ENCODE peak calls at places on chromosomes 4 and X, in nine cellular contexts. One of them, this sample, is unnamed.

GRCh38 chr4:60314367-60314766 is 885.8 kb upstream of the ADGRL3 start:
- DNase-seq in stimulated activated CD4-positive, alpha-beta T cell treated with anti-CD3 and anti-CD28 coated beads, Interleukin-12 subunit alpha, Interleukin-12 subunit beta, amount 100 ng/mL, for 24 hours: no peak
- DNase-seq in activated naive CD4-positive, alpha-beta T cell treated with anti-CD3 and anti-CD28 coated beads for 36 hours: no peak
- DNase-seq in Caco-2: no peak
- DNase-seq in bronchial epithelial cell: no peak
- DNase-seq in T-helper 9 cell: no peak
- DNase-seq in AG10803: no peak
- DNase-seq in activated CD8-positive, alpha-beta memory T cell treated with anti-CD3 and anti-CD28 coated beads for 1 hour: no peak
- DNase-seq in fibroblast of mammary gland: peak; percentile 0
- DNase-seq in this sample: no peak

GRCh38 chr4:129046055-129046959 is 47.0 kb downstream of the SCLT1 start:
- DNase-seq in T-helper 9 cell: no peak
- DNase-seq in bronchial epithelial cell: peak; percentile 12
- DNase-seq in Caco-2: no peak
- DNase-seq in activated CD8-positive, alpha-beta memory T cell treated with anti-CD3 and anti-CD28 coated beads for 1 hour: no peak
- DNase-seq in AG10803: no peak
- DNase-seq in fibroblast of mammary gland: no peak
- DNase-seq in stimulated activated CD4-positive, alpha-beta T cell treated with anti-CD3 and anti-CD28 coated beads, Interleukin-12 subunit alpha, Interleukin-12 subunit beta, amount 100 ng/mL, for 24 hours: no peak
- DNase-seq in activated naive CD4-positive, alpha-beta T cell treated with anti-CD3 and anti-CD28 coated beads for 36 hours: no peak
- DNase-seq in this sample: no peak

GRCh38 chr4:169723207-169723606 is 34.5 kb downstream of the HPF1 start:
- DNase-seq in AG10803: peak; percentile 6
- DNase-seq in stimulated activated CD4-positive, alpha-beta T cell treated with anti-CD3 and anti-CD28 coated beads, Interleukin-12 subunit alpha, Interleukin-12 subunit beta, amount 100 ng/mL, for 24 hours: no peak
- DNase-seq in activated CD8-positive, alpha-beta memory T cell treated with anti-CD3 and anti-CD28 coated beads for 1 hour: no peak
- DNase-seq in T-helper 9 cell: no peak
- DNase-seq in fibroblast of mammary gland: peak; percentile 28
- DNase-seq in Caco-2: peak; percentile 39
- DNase-seq in bronchial epithelial cell: no peak
- DNase-seq in activated naive CD4-positive, alpha-beta T cell treated with anti-CD3 and anti-CD28 coated beads for 36 hours: peak; percentile 37
- DNase-seq in this sample: no peak

GRCh38 chrX:3493605-3494004 is 147.2 kb upstream of the MXRA5 start:
- DNase-seq in Caco-2: no peak
- DNase-seq in AG10803: no peak
- DNase-seq in fibroblast of mammary gland: no peak
- DNase-seq in T-helper 9 cell: no peak
- DNase-seq in activated naive CD4-positive, alpha-beta T cell treated with anti-CD3 and anti-CD28 coated beads for 36 hours: no peak
- DNase-seq in stimulated activated CD4-positive, alpha-beta T cell treated with anti-CD3 and anti-CD28 coated beads, Interleukin-12 subunit alpha, Interleukin-12 subunit beta, amount 100 ng/mL, for 24 hours: no peak
- DNase-seq in bronchial epithelial cell: no peak
- DNase-seq in activated CD8-positive, alpha-beta memory T cell treated with anti-CD3 and anti-CD28 coated beads for 1 hour: no peak
- DNase-seq in this sample: no peak

GRCh38 chrX:65677954-65678469 is 10.6 kb downstream of the MSN start:
- DNase-seq in bronchial epithelial cell: peak; percentile 91
- DNase-seq in Caco-2: no peak
- DNase-seq in activated CD8-positive, alpha-beta memory T cell treated with anti-CD3 and anti-CD28 coated beads for 1 hour: no peak
- DNase-seq in AG10803: peak; percentile 88
- DNase-seq in stimulated activated CD4-positive, alpha-beta T cell treated with anti-CD3 and anti-CD28 coated beads, Interleukin-12 subunit alpha, Interleukin-12 subunit beta, amount 100 ng/mL, for 24 hours: no peak
- DNase-seq in fibroblast of mammary gland: peak; percentile 93
- DNase-seq in activated naive CD4-positive, alpha-beta T cell treated with anti-CD3 and anti-CD28 coated beads for 36 hours: no peak
- DNase-seq in T-helper 9 cell: no peak
- DNase-seq in this sample: no peak

GRCh38 chr4:185504098-185505047 is 30.9 kb downstream of the PDLIM3 start:
- DNase-seq in AG10803: no peak
- DNase-seq in activated CD8-positive, alpha-beta memory T cell treated with anti-CD3 and anti-CD28 coated beads for 1 hour: no peak
- DNase-seq in activated naive CD4-positive, alpha-beta T cell treated with anti-CD3 and anti-CD28 coated beads for 36 hours: no peak
- DNase-seq in Caco-2: peak; percentile 85
- DNase-seq in stimulated activated CD4-positive, alpha-beta T cell treated with anti-CD3 and anti-CD28 coated beads, Interleukin-12 subunit alpha, Interleukin-12 subunit beta, amount 100 ng/mL, for 24 hours: no peak
- DNase-seq in T-helper 9 cell: no peak
- DNase-seq in bronchial epithelial cell: no peak
- DNase-seq in fibroblast of mammary gland: no peak
- DNase-seq in this sample: peak; percentile 28

GRCh38 chr4:70544279-70544870 is 26.0 kb downstream of the AMTN start:
- DNase-seq in activated CD8-positive, alpha-beta memory T cell treated with anti-CD3 and anti-CD28 coated beads for 1 hour: no peak
- DNase-seq in Caco-2: peak; percentile 22
- DNase-seq in stimulated activated CD4-positive, alpha-beta T cell treated with anti-CD3 and anti-CD28 coated beads, Interleukin-12 subunit alpha, Interleukin-12 subunit beta, amount 100 ng/mL, for 24 hours: no peak
- DNase-seq in T-helper 9 cell: no peak
- DNase-seq in activated naive CD4-positive, alpha-beta T cell treated with anti-CD3 and anti-CD28 coated beads for 36 hours: no peak
- DNase-seq in AG10803: peak; percentile 14
- DNase-seq in bronchial epithelial cell: peak; percentile 58
- DNase-seq in fibroblast of mammary gland: peak; percentile 10
- DNase-seq in this sample: no peak

GRCh38 chrX:72216973-72217372 is 21.9 kb downstream of the ERCC6L start:
- DNase-seq in activated CD8-positive, alpha-beta memory T cell treated with anti-CD3 and anti-CD28 coated beads for 1 hour: no peak
- DNase-seq in activated naive CD4-positive, alpha-beta T cell treated with anti-CD3 and anti-CD28 coated beads for 36 hours: no peak
- DNase-seq in bronchial epithelial cell: no peak
- DNase-seq in Caco-2: no peak
- DNase-seq in stimulated activated CD4-positive, alpha-beta T cell treated with anti-CD3 and anti-CD28 coated beads, Interleukin-12 subunit alpha, Interleukin-12 subunit beta, amount 100 ng/mL, for 24 hours: no peak
- DNase-seq in fibroblast of mammary gland: no peak
- DNase-seq in T-helper 9 cell: no peak
- DNase-seq in AG10803: no peak
- DNase-seq in this sample: no peak

GRCh38 chr4:92121099-92121498 is 182.7 kb upstream of the GRID2 start:
- DNase-seq in fibroblast of mammary gland: no peak
- DNase-seq in bronchial epithelial cell: no peak
- DNase-seq in activated naive CD4-positive, alpha-beta T cell treated with anti-CD3 and anti-CD28 coated beads for 36 hours: no peak
- DNase-seq in Caco-2: no peak
- DNase-seq in activated CD8-positive, alpha-beta memory T cell treated with anti-CD3 and anti-CD28 coated beads for 1 hour: no peak
- DNase-seq in AG10803: no peak
- DNase-seq in T-helper 9 cell: no peak
- DNase-seq in stimulated activated CD4-positive, alpha-beta T cell treated with anti-CD3 and anti-CD28 coated beads, Interleukin-12 subunit alpha, Interleukin-12 subunit beta, amount 100 ng/mL, for 24 hours: no peak
- DNase-seq in this sample: no peak

GRCh38 chr4:762211-763190 is 56.9 kb downstream of the PCGF3 start:
- DNase-seq in activated CD8-positive, alpha-beta memory T cell treated with anti-CD3 and anti-CD28 coated beads for 1 hour: no peak
- DNase-seq in activated naive CD4-positive, alpha-beta T cell treated with anti-CD3 and anti-CD28 coated beads for 36 hours: no peak
- DNase-seq in T-helper 9 cell: no peak
- DNase-seq in fibroblast of mammary gland: peak; percentile 27
- DNase-seq in Caco-2: peak; percentile 46
- DNase-seq in bronchial epithelial cell: no peak
- DNase-seq in AG10803: no peak
- DNase-seq in stimulated activated CD4-positive, alpha-beta T cell treated with anti-CD3 and anti-CD28 coated beads, Interleukin-12 subunit alpha, Interleukin-12 subunit beta, amount 100 ng/mL, for 24 hours: no peak
- DNase-seq in this sample: no peak

GRCh38 chr4:1369484-1370079 is 22.6 kb downstream of the UVSSA start:
- DNase-seq in fibroblast of mammary gland: no peak
- DNase-seq in Caco-2: no peak
- DNase-seq in activated CD8-positive, alpha-beta memory T cell treated with anti-CD3 and anti-CD28 coated beads for 1 hour: no peak
- DNase-seq in activated naive CD4-positive, alpha-beta T cell treated with anti-CD3 and anti-CD28 coated beads for 36 hours: no peak
- DNase-seq in T-helper 9 cell: no peak
- DNase-seq in AG10803: no peak
- DNase-seq in stimulated activated CD4-positive, alpha-beta T cell treated with anti-CD3 and anti-CD28 coated beads, Interleukin-12 subunit alpha, Interleukin-12 subunit beta, amount 100 ng/mL, for 24 hours: no peak
- DNase-seq in bronchial epithelial cell: no peak
- DNase-seq in this sample: no peak

GRCh38 chrX:69163936-69164741 is 1.1 kb downstream of the PJA1 start:
- DNase-seq in fibroblast of mammary gland: no peak
- DNase-seq in bronchial epithelial cell: no peak
- DNase-seq in Caco-2: no peak
- DNase-seq in stimulated activated CD4-positive, alpha-beta T cell treated with anti-CD3 and anti-CD28 coated beads, Interleukin-12 subunit alpha, Interleukin-12 subunit beta, amount 100 ng/mL, for 24 hours: no peak
- DNase-seq in T-helper 9 cell: peak; percentile 29
- DNase-seq in activated naive CD4-positive, alpha-beta T cell treated with anti-CD3 and anti-CD28 coated beads for 36 hours: peak; percentile 68
- DNase-seq in AG10803: no peak
- DNase-seq in activated CD8-positive, alpha-beta memory T cell treated with anti-CD3 and anti-CD28 coated beads for 1 hour: peak; percentile 13
- DNase-seq in this sample: no peak

GRCh38 chrX:133265331-133265730 is 47.2 kb upstream of the TFDP3 start:
- DNase-seq in fibroblast of mammary gland: no peak
- DNase-seq in bronchial epithelial cell: no peak
- DNase-seq in activated CD8-positive, alpha-beta memory T cell treated with anti-CD3 and anti-CD28 coated beads for 1 hour: no peak
- DNase-seq in AG10803: no peak
- DNase-seq in activated naive CD4-positive, alpha-beta T cell treated with anti-CD3 and anti-CD28 coated beads for 36 hours: no peak
- DNase-seq in stimulated activated CD4-positive, alpha-beta T cell treated with anti-CD3 and anti-CD28 coated beads, Interleukin-12 subunit alpha, Interleukin-12 subunit beta, amount 100 ng/mL, for 24 hours: no peak
- DNase-seq in Caco-2: peak; percentile 34
- DNase-seq in T-helper 9 cell: no peak
- DNase-seq in this sample: no peak

GRCh38 chr4:64581422-64581821 is 172.2 kb upstream of the TECRL start:
- DNase-seq in fibroblast of mammary gland: peak; percentile 70
- DNase-seq in activated CD8-positive, alpha-beta memory T cell treated with anti-CD3 and anti-CD28 coated beads for 1 hour: no peak
- DNase-seq in bronchial epithelial cell: peak; percentile 46
- DNase-seq in activated naive CD4-positive, alpha-beta T cell treated with anti-CD3 and anti-CD28 coated beads for 36 hours: no peak
- DNase-seq in Caco-2: no peak
- DNase-seq in AG10803: peak; percentile 36
- DNase-seq in T-helper 9 cell: no peak
- DNase-seq in stimulated activated CD4-positive, alpha-beta T cell treated with anti-CD3 and anti-CD28 coated beads, Interleukin-12 subunit alpha, Interleukin-12 subunit beta, amount 100 ng/mL, for 24 hours: no peak
- DNase-seq in this sample: no peak

GRCh38 chr4:3009422-3009821 is 46.1 kb downstream of the GRK4 start:
- DNase-seq in T-helper 9 cell: no peak
- DNase-seq in stimulated activated CD4-positive, alpha-beta T cell treated with anti-CD3 and anti-CD28 coated beads, Interleukin-12 subunit alpha, Interleukin-12 subunit beta, amount 100 ng/mL, for 24 hours: no peak
- DNase-seq in bronchial epithelial cell: peak; percentile 82
- DNase-seq in Caco-2: peak; percentile 24
- DNase-seq in activated CD8-positive, alpha-beta memory T cell treated with anti-CD3 and anti-CD28 coated beads for 1 hour: no peak
- DNase-seq in activated naive CD4-positive, alpha-beta T cell treated with anti-CD3 and anti-CD28 coated beads for 36 hours: peak; percentile 49
- DNase-seq in AG10803: peak; percentile 54
- DNase-seq in fibroblast of mammary gland: peak; percentile 65
- DNase-seq in this sample: no peak

GRCh38 chr4:4776934-4777333 is 82.5 kb upstream of the MSX1 start:
- DNase-seq in Caco-2: no peak
- DNase-seq in T-helper 9 cell: no peak
- DNase-seq in stimulated activated CD4-positive, alpha-beta T cell treated with anti-CD3 and anti-CD28 coated beads, Interleukin-12 subunit alpha, Interleukin-12 subunit beta, amount 100 ng/mL, for 24 hours: no peak
- DNase-seq in AG10803: no peak
- DNase-seq in fibroblast of mammary gland: no peak
- DNase-seq in activated CD8-positive, alpha-beta memory T cell treated with anti-CD3 and anti-CD28 coated beads for 1 hour: no peak
- DNase-seq in activated naive CD4-positive, alpha-beta T cell treated with anti-CD3 and anti-CD28 coated beads for 36 hours: no peak
- DNase-seq in bronchial epithelial cell: no peak
- DNase-seq in this sample: no peak

GRCh38 chr4:125744891-125745364 is 430.2 kb downstream of the FAT4 start:
- DNase-seq in Caco-2: no peak
- DNase-seq in stimulated activated CD4-positive, alpha-beta T cell treated with anti-CD3 and anti-CD28 coated beads, Interleukin-12 subunit alpha, Interleukin-12 subunit beta, amount 100 ng/mL, for 24 hours: no peak
- DNase-seq in activated naive CD4-positive, alpha-beta T cell treated with anti-CD3 and anti-CD28 coated beads for 36 hours: no peak
- DNase-seq in AG10803: no peak
- DNase-seq in T-helper 9 cell: no peak
- DNase-seq in activated CD8-positive, alpha-beta memory T cell treated with anti-CD3 and anti-CD28 coated beads for 1 hour: no peak
- DNase-seq in bronchial epithelial cell: no peak
- DNase-seq in fibroblast of mammary gland: no peak
- DNase-seq in this sample: no peak

This sample was measured in thoracic aorta.